ENCODE peak calls at places on chromosomes 4 and X, in six cellular contexts. O is hepatocyte, F is GM12864, X is pancreas, H is upper lobe of right lung, B is tibial artery. G is an unnamed sample.

GRCh38 chrX:132590350-132591026 is 101.7 kb upstream of the MBNL3 start:
- DNase-seq in X (no peak), H (no peak), B (no peak), F (no peak), O (peak; percentile 5), G (no peak)

GRCh38 chrX:121579016-121579760 is 531.8 kb downstream of the GLUD2 start:
- DNase-seq in O (peak; percentile 29), F (peak; percentile 2), B (no peak), X (peak; percentile 19), H (no peak), G (peak; percentile 53)

GRCh38 chr4:144449623-144450022 is 196.3 kb upstream of the HHIP start:
- DNase-seq in F (no peak), O (peak; percentile 61), X (no peak), B (peak; percentile 59), H (no peak), G (peak; percentile 75)

GRCh38 chr4:73912191-73912590 is 43.0 kb downstream of the CXCL1 start:
- DNase-seq in F (no peak), X (no peak), B (no peak), H (no peak), O (no peak), G (no peak)

GRCh38 chr4:169220446-169220845 is 50.3 kb downstream of the SH3RF1 start:
- DNase-seq in B (no peak), X (no peak), H (no peak), F (no peak), O (no peak), G (no peak)

GRCh38 chr4:104395219-104395618 is 99.5 kb downstream of the CXXC4 start:
- DNase-seq in F (no peak), O (no peak), X (no peak), B (no peak), H (no peak), G (no peak)

GRCh38 chrX:63657821-63658220 is 127.2 kb downstream of the ARHGEF9 start:
- DNase-seq in H (peak; percentile 81), O (no peak), F (no peak), B (peak; percentile 77), X (no peak), G (peak; percentile 85)

GRCh38 chrX:108020631-108021030 is 24.2 kb upstream of the VSIG1 start:
- DNase-seq in H (no peak), B (no peak), O (no peak), F (no peak), X (no peak), G (peak; percentile 39)

GRCh38 chr4:76756416-76756815 is 141.5 kb downstream of the SOWAHB start:
- DNase-seq in B (no peak), X (no peak), O (no peak), F (no peak), H (no peak), G (no peak)

GRCh38 chr4:149008415-149009025 is 566.3 kb upstream of the NR3C2 start:
- DNase-seq in F (no peak), O (no peak), B (no peak), H (no peak), X (no peak), G (no peak)

GRCh38 chr4:72568959-72569718 is at the start of gene ADAMTS3:
- DNase-seq in B (peak; percentile 70), O (peak; percentile 85), H (peak; percentile 82), X (peak; percentile 32), F (no peak), G (peak; percentile 67)

GRCh38 chr4:186859420-186859819 is 135.8 kb upstream of the FAT1 start:
- DNase-seq in B (no peak), X (no peak), O (no peak), F (no peak), H (no peak), G (no peak)

GRCh38 chrX:3384330-3384729 is 37.9 kb upstream of the MXRA5 start:
- DNase-seq in O (no peak), F (no peak), X (no peak), H (no peak), B (no peak), G (no peak)

GRCh38 chrX:10529344-10529743 is 91.0 kb downstream of the MID1 start:
- DNase-seq in O (no peak), B (no peak), X (no peak), H (no peak), F (no peak), G (peak; percentile 90)

GRCh38 chr4:122221322-122221721 is 69.2 kb downstream of the BLTP1 start:
- DNase-seq in B (no peak), X (no peak), H (no peak), F (no peak), O (no peak), G (no peak)

GRCh38 chr4:76729991-76730390 is 168.0 kb downstream of the SOWAHB start:
- DNase-seq in B (no peak), X (no peak), F (no peak), O (no peak), H (no peak), G (peak; percentile 24)

GRCh38 chr4:87961993-87962791 is 13.3 kb upstream of the SPP1 start:
- DNase-seq in B (no peak), F (no peak), H (no peak), O (peak; percentile 32), X (no peak), G (peak; percentile 36)

GRCh38 chr4:95153182-95153581 is 395.4 kb downstream of the BMPR1B start:
- DNase-seq in X (no peak), O (no peak), F (no peak), B (no peak), H (no peak), G (no peak)

GRCh38 chr4:72557021-72557420 is 12.0 kb downstream of the ADAMTS3 start:
- DNase-seq in F (no peak), O (no peak), H (no peak), X (no peak), B (no peak), G (peak; percentile 58)

GRCh38 chr4:71187399-71188196 is 151.2 kb upstream of the SLC4A4 start:
- DNase-seq in B (peak; percentile 24), X (peak; percentile 61), F (no peak), H (peak; percentile 68), O (peak; percentile 37), G (no peak)

GRCh38 chrX:10377427-10377826 is 220.7 kb downstream of the CLCN4 start:
- DNase-seq in B (no peak), H (no peak), X (no peak), O (no peak), F (no peak), G (no peak)

GRCh38 chrX:115268421-115268820 is 21.1 kb upstream of the LUZP4 start:
- DNase-seq in F (no peak), X (no peak), O (peak; percentile 27), B (no peak), H (no peak), G (no peak)

GRCh38 chrX:139776614-139777013 is 68.6 kb upstream of the MCF2 start:
- DNase-seq in F (no peak), B (no peak), O (no peak), X (no peak), H (no peak), G (no peak)
- TF ChIP-seq CTCF in F (no peak), B (no peak), O (no peak), X (no peak), H (no peak), G (no peak)

DNA sequence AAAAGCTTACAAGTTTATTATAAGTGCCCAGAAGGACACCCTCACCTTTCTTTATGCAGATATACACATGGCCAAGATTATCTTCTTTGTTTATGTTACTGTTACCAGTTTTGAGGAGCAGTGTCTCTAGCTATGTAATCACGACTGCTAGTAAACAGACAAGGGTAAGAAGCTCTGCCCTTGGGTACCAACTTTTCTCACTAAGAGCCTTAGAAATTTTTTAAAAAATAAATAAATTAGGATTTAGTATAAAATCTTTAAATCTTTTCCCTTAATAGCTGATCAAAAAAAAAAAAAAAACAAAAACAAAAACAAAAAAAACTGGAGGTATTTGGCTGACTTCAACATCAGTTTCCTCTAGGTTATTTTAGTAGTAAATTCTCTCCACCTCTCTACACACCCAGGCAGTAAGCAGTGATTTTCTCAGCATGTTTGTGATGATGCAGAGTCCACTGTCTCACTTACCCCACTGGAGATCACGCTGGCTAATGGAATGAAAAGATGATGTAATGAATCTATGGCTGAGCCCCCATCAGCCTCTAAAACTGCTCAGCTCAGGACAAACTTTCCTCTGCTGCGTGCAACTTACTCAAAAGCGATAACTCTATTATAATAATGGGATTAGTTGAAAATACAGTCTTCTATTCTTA is 125.9 kb downstream of the FRYL start:
- DNase-seq in B (no peak), H (no peak), O (no peak), F (no peak), X (no peak), G (peak; percentile 31)
- H3K4me3 ChIP-seq in B (peak overlapping the region; percentile 25), H (peak overlapping the region; percentile 20), O (no peak overlapping the region), F (no peak overlapping the region), X (no peak overlapping the region), G (peak overlapping the region; percentile 6)

GRCh38 chrX:128517691-128518090 is 465.5 kb upstream of the ACTRT1 start:
- DNase-seq in B (no peak), O (no peak), H (no peak), F (no peak), X (no peak), G (no peak)

GRCh38 chrX:128518508-128518907 is 466.3 kb upstream of the ACTRT1 start:
- DNase-seq in H (no peak), B (no peak), X (no peak), O (peak; percentile 7), F (no peak), G (peak; percentile 0)
- TF ChIP-seq CTCF in H (no peak), B (no peak), X (no peak), O (peak; percentile 39), F (peak; percentile 15), G (no peak)

GRCh38 chr4:153258750-153259149 is 54.5 kb downstream of the TRIM2 start:
- DNase-seq in X (no peak), O (no peak), F (no peak), H (no peak), B (no peak), G (no peak)

GRCh38 chr4:153257151-153257620 is 52.9 kb downstream of the TRIM2 start:
- DNase-seq in F (peak; percentile 15), B (no peak), H (no peak), O (peak; percentile 70), X (no peak), G (peak; percentile 57)

GRCh38 chr4:153260152-153260551 is 55.9 kb downstream of the TRIM2 start:
- DNase-seq in O (no peak), H (no peak), F (no peak), X (no peak), B (no peak), G (no peak)

GRCh38 chr4:153259679-153260078 is 55.4 kb downstream of the TRIM2 start:
- DNase-seq in F (no peak), B (no peak), H (no peak), O (no peak), X (no peak), G (no peak)

GRCh38 chr4:153257966-153258365 is 53.7 kb downstream of the TRIM2 start:
- DNase-seq in X (no peak), H (no peak), F (no peak), B (no peak), O (no peak), G (no peak)
- H3K4me3 ChIP-seq in X (no peak overlapping the region), H (no peak overlapping the region), F (no peak overlapping the region), B (no peak overlapping the region), O (no peak overlapping the region), G (no peak overlapping the region)

GRCh38 chr4:150722908-150723362 is 141.0 kb downstream of the MAB21L2 start:
- DNase-seq in O (peak; percentile 75), X (peak; percentile 95), F (no peak), B (peak; percentile 92), H (peak; percentile 86), G (peak; percentile 85)
- TF ChIP-seq CTCF in O (peak; percentile 32), X (no peak), F (no peak), B (peak; percentile 56), H (peak; percentile 35), G (peak; percentile 37)

GRCh38 chr4:23920296-23920695 is 30.4 kb upstream of the PPARGC1A start:
- DNase-seq in H (no peak), F (no peak), B (no peak), X (no peak), O (no peak), G (no peak)
- H3K4me3 ChIP-seq in H (no peak overlapping the region), F (no peak overlapping the region), B (no peak overlapping the region), X (no peak overlapping the region), O (no peak overlapping the region), G (no peak overlapping the region)